ENCODE peak calls at places on chromosomes 7 and 10, in four cellular contexts. R, C, E and I are unnamed samples.

GRCh38 chr7:33392143-33392542 is 262.8 kb downstream of the BBS9 start:
- DNase-seq in R (no peak), C (no peak), E (no peak), I (no peak)

GRCh38 chr7:21256310-21256877 is 171.5 kb upstream of the SP4 start:
- DNase-seq in E (no peak), C (peak; percentile 53), R (no peak), I (peak; percentile 75)

GRCh38 chr7:82572195-82572880 is 128.8 kb upstream of the CACNA2D1 start:
- DNase-seq in E (peak; percentile 93), R (peak; percentile 10), C (peak; percentile 88), I (peak; percentile 92)

GRCh38 chr7:130087364-130087763 is 17.0 kb downstream of the KLHDC10 start:
- DNase-seq in E (no peak), R (no peak), C (no peak), I (no peak)

GRCh38 chr10:63115732-63116383 is 17.3 kb upstream of the NRBF2 start:
- DNase-seq in R (no peak), E (no peak), C (no peak), I (no peak)

GRCh38 chr7:45685619-45686240 is 111.6 kb downstream of the ADCY1 start:
- DNase-seq in C (no peak), E (peak; percentile 4), R (no peak), I (no peak)

GRCh38 chr10:126734015-126734414 is 63.5 kb upstream of the C10orf90 start:
- DNase-seq in R (no peak), C (no peak), E (no peak), I (no peak)

GRCh38 chr7:1665721-1666250 is 4.3 kb upstream of the ELFN1 start:
- DNase-seq in C (peak; percentile 44), E (no peak), R (no peak), I (no peak)

GRCh38 chr10:80161321-80162084 is 29.0 kb downstream of the PLAC9 start:
- DNase-seq in E (no peak), R (no peak), C (peak; percentile 33), I (peak; percentile 61)

GRCh38 chr10:35335133-35335532 is 1.2 kb upstream of the CCNY start:
- DNase-seq in R (no peak), C (no peak), E (no peak), I (no peak)

GRCh38 chr10:75418287-75418686 is 13.1 kb upstream of the LRMDA start:
- DNase-seq in C (no peak), E (no peak), R (no peak), I (no peak)

GRCh38 chr7:14144538-14144937 is 155.1 kb upstream of the ETV1 start:
- DNase-seq in E (no peak), C (no peak), R (no peak), I (no peak)

GRCh38 chr7:111138196-111138569 is 47.3 kb downstream of the LRRN3 start:
- DNase-seq in C (peak; percentile 38), R (peak; percentile 13), E (no peak), I (no peak)

GRCh38 chr10:125060486-125060850 is 99.9 kb downstream of the CTBP2 start:
- DNase-seq in R (no peak), C (no peak), E (no peak), I (no peak)

GRCh38 chr7:116517626-116518025 is 7.2 kb upstream of the CAV1 start:
- DNase-seq in R (no peak), C (no peak), E (no peak), I (no peak)

GRCh38 chr10:35335718-35336083 is 608 bp upstream of the CCNY start:
- DNase-seq in R (no peak), E (peak; percentile 29), C (peak; percentile 24), I (peak; percentile 67)

GRCh38 chr7:137964824-137965545 is 36.9 kb downstream of the CREB3L2 start:
- DNase-seq in E (no peak), C (no peak), R (no peak), I (no peak)

GRCh38 chr10:65898055-65898454 is 1027.8 kb upstream of the LRRTM3 start:
- DNase-seq in R (no peak), C (no peak), E (no peak), I (peak; percentile 83)

GRCh38 chr7:44077681-44078091 is 4.6 kb downstream of the POLM start:
- DNase-seq in R (no peak), E (no peak), C (no peak), I (no peak)

GRCh38 chr10:88457680-88458079 is 125.4 kb downstream of the RNLS start:
- DNase-seq in C (no peak), R (no peak), E (no peak), I (no peak)

GRCh38 chr10:84607044-84607443 is 278.7 kb downstream of the CCSER2 start:
- DNase-seq in E (no peak), R (no peak), C (no peak), I (no peak)

GRCh38 chr10:5413012-5413938 is 918 bp downstream of the NET1 start:
- DNase-seq in C (peak; percentile 28), R (no peak), E (no peak), I (peak; percentile 59)

GRCh38 chr10:99297033-99297432 is 32.1 kb upstream of the CNNM1 start:
- DNase-seq in E (peak; percentile 20), C (no peak), R (no peak), I (peak; percentile 68)

GRCh38 chr10:2119316-2119715 is 382.0 kb upstream of the ADARB2 start:
- DNase-seq in E (no peak), R (no peak), C (no peak), I (no peak)

GRCh38 chr10:24383681-24384106 is 174.8 kb downstream of the KIAA1217 start:
- DNase-seq in E (peak; percentile 83), R (no peak), C (peak; percentile 89), I (peak; percentile 41)

GRCh38 chr7:135994466-135995205 is 17.5 kb upstream of the MTPN start:
- DNase-seq in R (no peak), C (peak; percentile 47), E (no peak), I (no peak)

GRCh38 chr7:77309714-77310220 is 106.4 kb downstream of the GSAP start:
- DNase-seq in R (no peak), E (no peak), C (no peak), I (no peak)

GRCh38 chr10:120076966-120077706 is 184.6 kb downstream of the SEC23IP start:
- DNase-seq in E (no peak), R (no peak), C (no peak), I (no peak)

GRCh38 chr10:480928-481551 is 208.4 kb downstream of the DIP2C start:
- DNase-seq in C (no peak), R (no peak), E (no peak), I (no peak)

GRCh38 chr10:129918401-129918800 is 45.7 kb downstream of the EBF3 start:
- DNase-seq in R (no peak), E (no peak), C (no peak), I (no peak)